ENCODE peak calls at places on chromosome 14, in eight cellular contexts. One of them, this sample, is unnamed.

GRCh38 chr14:99872786-99873440 is 79.7 kb downstream of the EML1 start:
- DNase-seq in foreskin fibroblast: no peak
- DNase-seq in COR-L47: peak; percentile 93
- DNase-seq in natural killer cell treated with Interleukin-12 subunit alpha and Interleukin-12 subunit beta and Interleukin-15 and Interleukin-18, amount 100 ng/mL, for 72 hours: no peak
- DNase-seq in C1 segment of cervical spinal cord: no peak
- DNase-seq in substantia nigra: no peak
- DNase-seq in GM03348: no peak
- DNase-seq in memory B cell: no peak
- DNase-seq in this sample: no peak

GRCh38 chr14:68683326-68683725 is 109.5 kb downstream of the ZFP36L1 start:
- DNase-seq in foreskin fibroblast: no peak
- DNase-seq in COR-L47: no peak
- DNase-seq in natural killer cell treated with Interleukin-12 subunit alpha and Interleukin-12 subunit beta and Interleukin-15 and Interleukin-18, amount 100 ng/mL, for 72 hours: no peak
- DNase-seq in C1 segment of cervical spinal cord: peak; percentile 16
- DNase-seq in substantia nigra: no peak
- DNase-seq in GM03348: no peak
- DNase-seq in memory B cell: no peak
- DNase-seq in this sample: no peak

GRCh38 chr14:51962678-51963077 is 26.7 kb upstream of the RTRAF start:
- DNase-seq in foreskin fibroblast: no peak
- DNase-seq in COR-L47: no peak
- DNase-seq in natural killer cell treated with Interleukin-12 subunit alpha and Interleukin-12 subunit beta and Interleukin-15 and Interleukin-18, amount 100 ng/mL, for 72 hours: no peak
- DNase-seq in C1 segment of cervical spinal cord: no peak
- DNase-seq in substantia nigra: no peak
- DNase-seq in GM03348: peak; percentile 10
- DNase-seq in memory B cell: no peak
- DNase-seq in this sample: no peak

GRCh38 chr14:47675489-47676300 is at the start of gene MDGA2:
- DNase-seq in foreskin fibroblast: no peak
- DNase-seq in COR-L47: no peak
- DNase-seq in natural killer cell treated with Interleukin-12 subunit alpha and Interleukin-12 subunit beta and Interleukin-15 and Interleukin-18, amount 100 ng/mL, for 72 hours: no peak
- DNase-seq in C1 segment of cervical spinal cord: peak; percentile 71
- DNase-seq in substantia nigra: peak; percentile 23
- DNase-seq in GM03348: peak; percentile 26
- DNase-seq in memory B cell: no peak
- DNase-seq in this sample: peak; percentile 50

GRCh38 chr14:94575730-94576585 is 5.3 kb upstream of the SERPINA5 start:
- DNase-seq in foreskin fibroblast: no peak
- DNase-seq in COR-L47: no peak
- DNase-seq in natural killer cell treated with Interleukin-12 subunit alpha and Interleukin-12 subunit beta and Interleukin-15 and Interleukin-18, amount 100 ng/mL, for 72 hours: no peak
- DNase-seq in C1 segment of cervical spinal cord: no peak
- DNase-seq in substantia nigra: peak; percentile 11
- DNase-seq in GM03348: peak; percentile 31
- DNase-seq in memory B cell: no peak
- DNase-seq in this sample: no peak

GRCh38 chr14:104294983-104295680 is 156.7 kb downstream of the KIF26A start:
- DNase-seq in foreskin fibroblast: no peak
- DNase-seq in COR-L47: no peak
- DNase-seq in natural killer cell treated with Interleukin-12 subunit alpha and Interleukin-12 subunit beta and Interleukin-15 and Interleukin-18, amount 100 ng/mL, for 72 hours: no peak
- DNase-seq in C1 segment of cervical spinal cord: no peak
- DNase-seq in substantia nigra: no peak
- DNase-seq in GM03348: no peak
- DNase-seq in memory B cell: no peak
- DNase-seq in this sample: no peak

GRCh38 chr14:25233613-25234012 is 183.7 kb upstream of the STXBP6 start:
- DNase-seq in foreskin fibroblast: no peak
- DNase-seq in COR-L47: no peak
- DNase-seq in natural killer cell treated with Interleukin-12 subunit alpha and Interleukin-12 subunit beta and Interleukin-15 and Interleukin-18, amount 100 ng/mL, for 72 hours: no peak
- DNase-seq in C1 segment of cervical spinal cord: no peak
- DNase-seq in substantia nigra: no peak
- DNase-seq in GM03348: no peak
- DNase-seq in memory B cell: no peak
- DNase-seq in this sample: no peak

GRCh38 chr14:23580948-23581281 is 2.3 kb upstream of the JPH4 start:
- DNase-seq in foreskin fibroblast: no peak
- DNase-seq in COR-L47: no peak
- DNase-seq in natural killer cell treated with Interleukin-12 subunit alpha and Interleukin-12 subunit beta and Interleukin-15 and Interleukin-18, amount 100 ng/mL, for 72 hours: no peak
- DNase-seq in C1 segment of cervical spinal cord: no peak
- DNase-seq in substantia nigra: no peak
- DNase-seq in GM03348: no peak
- DNase-seq in memory B cell: no peak
- DNase-seq in this sample: no peak

GRCh38 chr14:39276579-39277114 is 42.9 kb downstream of the MIA2 start:
- DNase-seq in foreskin fibroblast: no peak
- DNase-seq in COR-L47: no peak
- DNase-seq in natural killer cell treated with Interleukin-12 subunit alpha and Interleukin-12 subunit beta and Interleukin-15 and Interleukin-18, amount 100 ng/mL, for 72 hours: no peak
- DNase-seq in C1 segment of cervical spinal cord: no peak
- DNase-seq in substantia nigra: no peak
- DNase-seq in GM03348: no peak
- DNase-seq in memory B cell: no peak
- DNase-seq in this sample: no peak

GRCh38 chr14:75752907-75753594 is 92.0 kb downstream of the TTLL5 start:
- DNase-seq in foreskin fibroblast: no peak
- DNase-seq in COR-L47: no peak
- DNase-seq in natural killer cell treated with Interleukin-12 subunit alpha and Interleukin-12 subunit beta and Interleukin-15 and Interleukin-18, amount 100 ng/mL, for 72 hours: no peak
- DNase-seq in C1 segment of cervical spinal cord: no peak
- DNase-seq in substantia nigra: no peak
- DNase-seq in GM03348: peak; percentile 46
- DNase-seq in memory B cell: no peak
- DNase-seq in this sample: no peak

GRCh38 chr14:105602243-105602750 is 75.9 kb downstream of the TMEM121 start:
- DNase-seq in foreskin fibroblast: no peak
- DNase-seq in COR-L47: no peak
- DNase-seq in natural killer cell treated with Interleukin-12 subunit alpha and Interleukin-12 subunit beta and Interleukin-15 and Interleukin-18, amount 100 ng/mL, for 72 hours: no peak
- DNase-seq in C1 segment of cervical spinal cord: no peak
- DNase-seq in substantia nigra: no peak
- DNase-seq in GM03348: peak; percentile 5
- DNase-seq in memory B cell: no peak
- DNase-seq in this sample: no peak

GRCh38 chr14:76955575-76956252 is 72.8 kb downstream of the IRF2BPL start:
- DNase-seq in foreskin fibroblast: peak; percentile 81
- DNase-seq in COR-L47: no peak
- DNase-seq in natural killer cell treated with Interleukin-12 subunit alpha and Interleukin-12 subunit beta and Interleukin-15 and Interleukin-18, amount 100 ng/mL, for 72 hours: peak; percentile 88
- DNase-seq in C1 segment of cervical spinal cord: peak; percentile 82
- DNase-seq in substantia nigra: no peak
- DNase-seq in GM03348: peak; percentile 61
- DNase-seq in memory B cell: peak; percentile 38
- DNase-seq in this sample: no peak

GRCh38 chr14:59997966-59998365 is 78.0 kb downstream of the LRRC9 start:
- DNase-seq in foreskin fibroblast: no peak
- DNase-seq in COR-L47: no peak
- DNase-seq in natural killer cell treated with Interleukin-12 subunit alpha and Interleukin-12 subunit beta and Interleukin-15 and Interleukin-18, amount 100 ng/mL, for 72 hours: no peak
- DNase-seq in C1 segment of cervical spinal cord: no peak
- DNase-seq in substantia nigra: no peak
- DNase-seq in GM03348: no peak
- DNase-seq in memory B cell: no peak
- DNase-seq in this sample: no peak

GRCh38 chr14:60111732-60112131 is 20.0 kb downstream of the PCNX4 start:
- DNase-seq in foreskin fibroblast: no peak
- DNase-seq in COR-L47: no peak
- DNase-seq in natural killer cell treated with Interleukin-12 subunit alpha and Interleukin-12 subunit beta and Interleukin-15 and Interleukin-18, amount 100 ng/mL, for 72 hours: no peak
- DNase-seq in C1 segment of cervical spinal cord: no peak
- DNase-seq in substantia nigra: no peak
- DNase-seq in GM03348: no peak
- DNase-seq in memory B cell: no peak
- DNase-seq in this sample: no peak

GRCh38 chr14:23481362-23481970 is 12.0 kb downstream of the NGDN start:
- DNase-seq in foreskin fibroblast: no peak
- DNase-seq in COR-L47: no peak
- DNase-seq in natural killer cell treated with Interleukin-12 subunit alpha and Interleukin-12 subunit beta and Interleukin-15 and Interleukin-18, amount 100 ng/mL, for 72 hours: no peak
- DNase-seq in C1 segment of cervical spinal cord: no peak
- DNase-seq in substantia nigra: no peak
- DNase-seq in GM03348: no peak
- DNase-seq in memory B cell: no peak
- DNase-seq in this sample: no peak

GRCh38 chr14:92726135-92726932 is 22.1 kb downstream of the LGMN start:
- DNase-seq in foreskin fibroblast: peak; percentile 68
- DNase-seq in COR-L47: no peak
- DNase-seq in natural killer cell treated with Interleukin-12 subunit alpha and Interleukin-12 subunit beta and Interleukin-15 and Interleukin-18, amount 100 ng/mL, for 72 hours: peak; percentile 64
- DNase-seq in C1 segment of cervical spinal cord: no peak
- DNase-seq in substantia nigra: no peak
- DNase-seq in GM03348: peak; percentile 89
- DNase-seq in memory B cell: no peak
- DNase-seq in this sample: no peak

GRCh38 chr14:33796356-33796755 is 154.5 kb downstream of the EGLN3 start:
- DNase-seq in foreskin fibroblast: no peak
- DNase-seq in COR-L47: no peak
- DNase-seq in natural killer cell treated with Interleukin-12 subunit alpha and Interleukin-12 subunit beta and Interleukin-15 and Interleukin-18, amount 100 ng/mL, for 72 hours: no peak
- DNase-seq in C1 segment of cervical spinal cord: no peak
- DNase-seq in substantia nigra: no peak
- DNase-seq in GM03348: peak; percentile 22
- DNase-seq in memory B cell: no peak
- DNase-seq in this sample: no peak

GRCh38 chr14:58836303-58836702 is 198.5 kb downstream of the DACT1 start:
- DNase-seq in foreskin fibroblast: no peak
- DNase-seq in COR-L47: no peak
- DNase-seq in natural killer cell treated with Interleukin-12 subunit alpha and Interleukin-12 subunit beta and Interleukin-15 and Interleukin-18, amount 100 ng/mL, for 72 hours: no peak
- DNase-seq in C1 segment of cervical spinal cord: no peak
- DNase-seq in substantia nigra: no peak
- DNase-seq in GM03348: no peak
- DNase-seq in memory B cell: no peak
- DNase-seq in this sample: no peak

GRCh38 chr14:51304428-51304827 is 64.4 kb downstream of the TMX1 start:
- DNase-seq in foreskin fibroblast: no peak
- DNase-seq in COR-L47: no peak
- DNase-seq in natural killer cell treated with Interleukin-12 subunit alpha and Interleukin-12 subunit beta and Interleukin-15 and Interleukin-18, amount 100 ng/mL, for 72 hours: no peak
- DNase-seq in C1 segment of cervical spinal cord: no peak
- DNase-seq in substantia nigra: no peak
- DNase-seq in GM03348: peak; percentile 26
- DNase-seq in memory B cell: no peak
- DNase-seq in this sample: no peak

GRCh38 chr14:55949708-55950107 is 168.5 kb upstream of the PELI2 start:
- DNase-seq in foreskin fibroblast: no peak
- DNase-seq in COR-L47: no peak
- DNase-seq in natural killer cell treated with Interleukin-12 subunit alpha and Interleukin-12 subunit beta and Interleukin-15 and Interleukin-18, amount 100 ng/mL, for 72 hours: no peak
- DNase-seq in C1 segment of cervical spinal cord: no peak
- DNase-seq in substantia nigra: no peak
- DNase-seq in GM03348: no peak
- DNase-seq in memory B cell: no peak
- DNase-seq in this sample: no peak

GRCh38 chr14:80037349-80037748 is 174.0 kb downstream of the DIO2 start:
- DNase-seq in foreskin fibroblast: no peak
- DNase-seq in COR-L47: no peak
- DNase-seq in natural killer cell treated with Interleukin-12 subunit alpha and Interleukin-12 subunit beta and Interleukin-15 and Interleukin-18, amount 100 ng/mL, for 72 hours: no peak
- DNase-seq in C1 segment of cervical spinal cord: no peak
- DNase-seq in substantia nigra: no peak
- DNase-seq in GM03348: no peak
- DNase-seq in memory B cell: no peak
- DNase-seq in this sample: no peak

This sample was measured in occipital lobe.